ENCODE peak calls at places on chromosomes 7 and 10, in ten cellular contexts. A is spleen, L is right lobe of liver, O is body of pancreas, B is heart left ventricle, N is esophagus squamous epithelium, X is K562, T is tibial nerve, D is sigmoid colon, H is stomach. P is an unnamed sample.

GRCh38 chr7:42161723-42162122 is 75.3 kb downstream of the GLI3 start:
- DNase-seq in O (no peak), B (no peak), L (no peak), N (no peak), X (no peak), D (no peak), T (no peak), A (no peak), H (no peak), P (no peak)

GRCh38 chr7:104980969-104981670 is 32.9 kb upstream of the KMT2E start:
- DNase-seq in N (no peak), O (no peak), T (no peak), L (no peak), H (no peak), D (no peak), X (peak; percentile 78), A (no peak), B (no peak), P (no peak)

GRCh38 chr7:101688995-101689907 is 60.2 kb upstream of the MYL10 start:
- DNase-seq in O (no peak), A (no peak), X (no peak), H (no peak), L (no peak), B (no peak), T (no peak), N (no peak), D (no peak), P (no peak)

GRCh38 chr10:101385866-101386658 is 32.1 kb downstream of the BTRC start:
- DNase-seq in N (no peak), X (no peak), B (no peak), L (no peak), T (no peak), D (no peak), A (no peak), H (no peak), O (no peak), P (no peak)

GRCh38 chr10:76033457-76034196 is 602.2 kb downstream of the LRMDA start:
- DNase-seq in L (peak; percentile 70), H (peak; percentile 61), O (peak; percentile 50), D (no peak), B (no peak), N (no peak), X (no peak), A (no peak), T (no peak), P (no peak)

GRCh38 chr10:12341526-12341925 is 7.8 kb upstream of the CAMK1D start:
- DNase-seq in D (no peak), L (no peak), N (no peak), X (no peak), O (no peak), B (no peak), H (no peak), A (no peak), T (no peak), P (no peak)

GRCh38 chr7:7177044-7177517 is 5.3 kb upstream of the C1GALT1 start:
- DNase-seq in T (no peak), B (no peak), D (no peak), X (no peak), A (no peak), L (no peak), H (no peak), O (no peak), N (no peak), P (no peak)

GRCh38 chr7:142301923-142302550 is 44.2 kb upstream of the PRSS58 start:
- DNase-seq in T (no peak), D (no peak), X (no peak), N (no peak), A (no peak), L (no peak), H (no peak), O (no peak), B (no peak), P (no peak)

GRCh38 chr10:3095373-3096139 is 28.2 kb downstream of the PFKP start:
- DNase-seq in X (peak; percentile 86), B (no peak), T (peak; percentile 64), L (no peak), D (peak; percentile 80), N (no peak), A (no peak), H (no peak), O (no peak), P (peak; percentile 63)

GRCh38 chr10:62422068-62422590 is 48.0 kb downstream of the ZNF365 start:
- DNase-seq in B (no peak), H (no peak), N (no peak), T (no peak), A (no peak), O (no peak), X (no peak), L (no peak), D (no peak), P (no peak)

GRCh38 chr10:83592337-83592935 is 546.9 kb upstream of the GHITM start:
- DNase-seq in H (no peak), L (no peak), N (no peak), D (no peak), T (no peak), X (no peak), A (no peak), B (no peak), O (no peak), P (no peak)

GRCh38 chr10:90925078-90926029 is 4.5 kb upstream of the ANKRD1 start:
- DNase-seq in X (no peak), L (no peak), B (no peak), A (no peak), H (no peak), D (no peak), O (no peak), N (no peak), T (no peak), P (no peak)

GRCh38 chr7:17564678-17565209 is 266.3 kb downstream of the AHR start:
- DNase-seq in N (no peak), D (no peak), B (no peak), X (no peak), L (no peak), T (no peak), O (no peak), A (no peak), H (no peak), P (no peak)

GRCh38 chr7:40298421-40298820 is 163.6 kb downstream of the SUGCT start:
- DNase-seq in D (no peak), B (no peak), H (no peak), N (no peak), O (no peak), L (no peak), A (no peak), X (no peak), T (no peak), P (no peak)

DNA sequence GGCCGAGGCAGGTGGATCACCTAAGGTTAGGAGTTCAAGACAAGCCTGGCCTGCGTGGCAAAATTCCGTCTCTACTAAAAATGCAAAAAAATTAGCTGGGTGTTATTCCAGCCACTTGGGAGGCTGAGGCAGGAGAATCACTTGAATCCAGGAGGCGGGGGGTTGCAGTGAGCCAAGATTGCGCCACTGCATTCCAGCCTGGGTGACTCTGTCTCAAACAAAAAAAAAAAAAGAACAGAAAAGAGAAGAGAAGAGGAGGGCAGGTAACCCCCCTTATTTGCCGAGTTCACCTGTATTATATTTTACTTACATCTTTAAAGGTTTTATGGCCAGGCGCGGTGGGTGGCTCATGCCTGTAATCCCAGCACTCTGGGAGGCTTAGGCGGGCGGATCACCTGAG is 91.7 kb downstream of the RNF216 start:
- DNase-seq in O (no peak), T (no peak), A (no peak), L (no peak), D (no peak), N (no peak), X (no peak), B (no peak), H (no peak), P (no peak)
- H3K4me3 ChIP-seq in O (no peak overlapping the region), T (no peak overlapping the region), A (no peak overlapping the region), L (no peak overlapping the region), D (no peak overlapping the region), N (no peak overlapping the region), X (no peak overlapping the region), B (no peak overlapping the region), H (no peak overlapping the region), P (no peak overlapping the region)

DNA sequence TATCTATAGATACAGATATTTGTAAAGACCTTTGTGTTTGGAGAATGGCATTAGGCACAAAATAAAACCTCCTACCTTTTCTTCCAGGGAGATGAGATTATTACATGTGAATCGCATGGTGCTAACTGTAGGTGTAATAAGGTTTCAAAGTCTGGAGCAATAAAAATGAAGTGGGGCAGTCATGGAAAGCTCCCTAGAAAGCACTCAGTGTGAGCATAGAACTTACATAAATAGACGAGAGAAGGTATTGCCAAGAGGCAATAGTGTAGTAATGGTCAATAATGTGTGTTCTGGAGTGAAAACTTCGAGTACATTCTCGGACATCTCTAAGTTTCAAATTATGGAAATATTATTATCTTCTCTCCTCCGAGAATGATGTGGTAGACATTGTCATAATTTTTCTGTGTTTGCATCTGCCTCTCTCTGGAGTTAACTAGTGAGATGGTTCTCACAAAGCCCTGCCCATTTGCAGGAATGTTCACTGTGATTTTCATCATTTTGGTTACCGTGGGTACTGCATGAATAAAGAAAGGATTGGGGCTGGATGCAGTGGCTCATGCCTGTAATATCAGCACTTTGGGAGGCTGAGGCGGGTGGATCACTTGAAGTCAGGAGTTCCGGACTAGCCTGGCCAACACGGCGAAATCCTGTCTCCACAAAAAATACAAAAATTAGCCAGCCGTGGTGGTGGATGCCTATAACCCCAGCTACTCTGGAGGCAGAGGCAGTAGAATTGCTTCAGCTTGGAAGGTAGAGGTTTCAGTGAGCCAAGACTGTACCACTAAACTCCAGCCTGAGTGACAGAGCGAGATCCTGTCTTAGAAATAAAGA is 10.6 kb downstream of the VIM start:
- DNase-seq in H (no peak), A (no peak), N (no peak), B (no peak), X (no peak), L (no peak), D (no peak), O (no peak), T (no peak), P (no peak)
- TF ChIP-seq POLR2A in H (no peak), A (no peak), N (no peak), B (no peak), X (peak; percentile 57), L (no peak), D (no peak), O (no peak), T (no peak), P (no peak)

DNA sequence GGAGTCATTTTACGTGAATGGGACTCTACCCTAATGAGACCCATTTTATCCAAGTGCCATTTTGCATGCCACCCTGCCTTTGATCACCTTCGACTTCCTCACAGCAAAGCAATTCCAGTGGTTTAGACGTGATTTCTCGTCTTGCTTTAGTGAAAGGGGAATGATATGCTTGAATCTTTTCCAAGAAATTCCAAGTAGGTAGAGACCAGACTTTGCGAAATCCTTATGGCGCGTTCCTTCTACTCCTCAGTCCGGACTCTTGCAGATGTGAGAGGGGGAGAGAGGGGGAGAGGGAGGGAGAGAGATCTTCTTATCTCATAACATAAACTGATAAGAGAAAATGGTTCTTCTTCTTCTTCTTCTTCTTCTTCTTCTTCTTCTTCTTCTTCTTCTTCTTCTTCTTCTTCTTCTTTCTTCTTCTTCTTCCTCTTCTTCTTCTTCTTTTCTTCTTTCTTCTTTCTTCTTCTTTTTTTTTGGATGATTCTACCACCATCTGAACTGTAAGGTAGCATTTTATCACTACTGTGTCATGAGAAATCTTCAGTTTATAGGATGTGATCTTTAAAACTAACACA is 878 bp downstream of the SPAG6 start:
- DNase-seq in O (no peak), A (no peak), N (no peak), X (no peak), L (no peak), H (no peak), T (no peak), D (no peak), B (no peak), P (no peak)
- H3K4me3 ChIP-seq in O (no peak overlapping the region), A (no peak overlapping the region), N (no peak overlapping the region), X (no peak overlapping the region), L (no peak overlapping the region), H (no peak overlapping the region), T (no peak overlapping the region), D (no peak overlapping the region), B (no peak overlapping the region), P (no peak overlapping the region)

GRCh38 chr7:55546826-55547225 is 25.5 kb downstream of the VOPP1 start:
- DNase-seq in D (peak; percentile 80), N (no peak), B (peak; percentile 72), A (no peak), T (peak; percentile 33), L (peak; percentile 87), O (peak; percentile 82), H (peak; percentile 83), X (no peak), P (peak; percentile 94)
- TF ChIP-seq POLR2A in D (no peak), N (no peak), B (no peak), A (no peak), T (no peak), L (no peak), O (no peak), H (no peak), X (no peak), P (peak; percentile 12)